ENCODE peak calls at places on chromosomes 13 and 19, in nine cellular contexts. R, B, H, A, I, Y, X, Q and L are unnamed samples.

GRCh38 chr19:49851456-49852259 is 699 bp downstream of the PTOV1 start:
- DNase-seq in R (no peak), B (no peak), H (peak), A (peak), I (no peak), Y (no peak), X (peak), Q (peak), L (no peak)

GRCh38 chr13:91946498-91947070 is 548.2 kb downstream of the GPC5 start:
- DNase-seq in R (peak), B (peak), H (no peak), A (peak), I (no peak), Y (no peak), X (no peak), Q (no peak), L (no peak)

GRCh38 chr19:42697884-42698283 is 42.4 kb downstream of the PSG3 start:
- DNase-seq in R (no peak), B (no peak), H (no peak), A (no peak), I (no peak), Y (no peak), X (no peak), Q (no peak), L (no peak)

GRCh38 chr19:28940751-28941500 is 272.0 kb downstream of the UQCRFS1 start:
- DNase-seq in R (no peak), B (no peak), H (no peak), A (no peak), I (no peak), Y (no peak), X (no peak), Q (no peak), L (no peak)

GRCh38 chr19:2960120-2960519 is 15.3 kb upstream of the ZNF77 start:
- DNase-seq in R (no peak), B (no peak), H (no peak), A (no peak), I (no peak), Y (no peak), X (no peak), Q (no peak), L (no peak)

GRCh38 chr19:30856376-30856775 is 484.2 kb downstream of the ZNF536 start:
- DNase-seq in R (no peak), B (no peak), H (no peak), A (no peak), I (no peak), Y (no peak), X (no peak), Q (no peak), L (no peak)

GRCh38 chr13:27403252-27403678 is 21.2 kb upstream of the GTF3A start:
- DNase-seq in R (no peak), B (peak), H (no peak), A (peak), I (no peak), Y (no peak), X (no peak), Q (no peak), L (no peak)

GRCh38 chr13:38325426-38325825 is 24.2 kb upstream of the UFM1 start:
- DNase-seq in R (no peak), B (no peak), H (no peak), A (no peak), I (no peak), Y (no peak), X (no peak), Q (no peak), L (no peak)

GRCh38 chr13:60453490-60453889 is 56.5 kb downstream of the TDRD3 start:
- DNase-seq in R (no peak), B (no peak), H (no peak), A (peak), I (no peak), Y (no peak), X (no peak), Q (no peak), L (no peak)

GRCh38 chr13:113954046-113954841 is 19.6 kb downstream of the C13orf46 start:
- DNase-seq in R (no peak), B (no peak), H (no peak), A (no peak), I (no peak), Y (peak), X (no peak), Q (no peak), L (no peak)

GRCh38 chr19:1265611-1266115 is 3.5 kb upstream of the CIRBP start:
- DNase-seq in R (peak), B (no peak), H (no peak), A (no peak), I (no peak), Y (peak), X (no peak), Q (peak), L (no peak)

GRCh38 chr19:48401277-48401676 is 7.8 kb downstream of the GRIN2D start:
- DNase-seq in R (no peak), B (no peak), H (no peak), A (no peak), I (no peak), Y (no peak), X (no peak), Q (no peak), L (no peak)

GRCh38 chr13:43389573-43389972 is 366.2 kb downstream of the DNAJC15 start:
- DNase-seq in R (no peak), B (no peak), H (no peak), A (no peak), I (no peak), Y (no peak), X (no peak), Q (no peak), L (no peak)

GRCh38 chr13:100212904-100213538 is 124.1 kb downstream of the PCCA start:
- DNase-seq in R (no peak), B (no peak), H (no peak), A (no peak), I (no peak), Y (no peak), X (no peak), Q (no peak), L (no peak)

GRCh38 chr19:55619264-55619663 is 5.1 kb downstream of the ZNF784 start:
- DNase-seq in R (no peak), B (no peak), H (no peak), A (no peak), I (no peak), Y (no peak), X (no peak), Q (no peak), L (no peak)

GRCh38 chr13:77918391-77919261 is at the start of gene EDNRB:
- DNase-seq in R (peak), B (peak), H (peak), A (peak), I (no peak), Y (peak), X (no peak), Q (peak), L (no peak)

GRCh38 chr13:101490400-101491015 is 38.0 kb downstream of the ITGBL1 start:
- DNase-seq in R (peak), B (no peak), H (no peak), A (peak), I (no peak), Y (no peak), X (no peak), Q (no peak), L (no peak)

GRCh38 chr13:98325724-98326123 is 148.7 kb upstream of the RNF113B start:
- DNase-seq in R (no peak), B (no peak), H (no peak), A (no peak), I (no peak), Y (no peak), X (no peak), Q (no peak), L (no peak)